ENCODE peak calls at places on chromosomes 13 and 19, in five cellular contexts. Y, T, S, C and U are unnamed samples.

GRCh38 chr19:19366691-19367396 is 38.6 kb upstream of the GATAD2A start:
- DNase-seq in Y (peak), T (peak), S (peak), C (no peak), U (no peak)

GRCh38 chr13:27797228-27797624 is 4.9 kb downstream of the GSX1 start:
- DNase-seq in Y (no peak), T (peak), S (peak), C (no peak), U (no peak)

GRCh38 chr19:13207237-13208130 is 57.3 kb downstream of the IER2 start:
- DNase-seq in Y (no peak), T (no peak), S (no peak), C (no peak), U (no peak)

GRCh38 chr19:12564016-12564664 is 12.9 kb upstream of the ZNF564 start:
- DNase-seq in Y (peak), T (peak), S (peak), C (peak), U (peak)

GRCh38 chr13:56909896-56910600 is 230.7 kb upstream of the PRR20A start:
- DNase-seq in Y (no peak), T (no peak), S (no peak), C (no peak), U (no peak)

GRCh38 chr13:100547805-100548204 is 40.8 kb downstream of the GGACT start:
- DNase-seq in Y (no peak), T (no peak), S (peak), C (no peak), U (no peak)

GRCh38 chr13:109243311-109243951 is 543.0 kb downstream of the IRS2 start:
- DNase-seq in Y (peak), T (peak), S (peak), C (no peak), U (peak)

GRCh38 chr13:27034678-27035111 is 136.9 kb downstream of the USP12 start:
- DNase-seq in Y (no peak), T (no peak), S (no peak), C (peak), U (no peak)

GRCh38 chr13:41231025-41231677 is 32.2 kb downstream of the MTRF1 start:
- DNase-seq in Y (no peak), T (no peak), S (no peak), C (no peak), U (no peak)

GRCh38 chr19:33465834-33466233 is 55.8 kb downstream of the PEPD start:
- DNase-seq in Y (no peak), T (no peak), S (no peak), C (no peak), U (no peak)

GRCh38 chr13:108448891-108449290 is 179.4 kb downstream of the TNFSF13B start:
- DNase-seq in Y (no peak), T (no peak), S (peak), C (no peak), U (no peak)

GRCh38 chr19:17305211-17305516 is 508 bp upstream of the MRPL34 start:
- DNase-seq in Y (no peak), T (no peak), S (no peak), C (no peak), U (no peak)

GRCh38 chr13:25141042-25141441 is 31.0 kb downstream of the AMER2 start:
- DNase-seq in Y (no peak), T (no peak), S (no peak), C (no peak), U (no peak)

GRCh38 chr19:12936582-12936981 is 1.8 kb upstream of the CALR start:
- DNase-seq in Y (no peak), T (no peak), S (no peak), C (no peak), U (no peak)

GRCh38 chr19:14505488-14506239 is 9.7 kb upstream of the GIPC1 start:
- DNase-seq in Y (no peak), T (peak), S (peak), C (peak), U (no peak)

GRCh38 chr13:106986033-106986484 is 418.1 kb upstream of the ARGLU1 start:
- DNase-seq in Y (peak), T (peak), S (no peak), C (no peak), U (no peak)

GRCh38 chr13:80469841-80470378 is 129.0 kb upstream of the SPRY2 start:
- DNase-seq in Y (peak), T (peak), S (peak), C (peak), U (no peak)

GRCh38 chr13:99902657-99903056 is 68.9 kb downstream of the ZIC5 start:
- DNase-seq in Y (no peak), T (no peak), S (no peak), C (no peak), U (no peak)

GRCh38 chr19:11324079-11324661 is 15.3 kb downstream of the RAB3D start:
- DNase-seq in Y (peak), T (peak), S (peak), C (peak), U (peak)

GRCh38 chr13:32211788-32212187 is 103.4 kb downstream of the ZAR1L start:
- DNase-seq in Y (peak), T (peak), S (no peak), C (no peak), U (peak)

GRCh38 chr13:96632536-96633320 is 361.5 kb downstream of the OXGR1 start:
- DNase-seq in Y (peak), T (peak), S (no peak), C (no peak), U (no peak)

GRCh38 chr13:92994056-92994455 is 232.6 kb upstream of the GPC6 start:
- DNase-seq in Y (no peak), T (peak), S (peak), C (no peak), U (no peak)

DNA sequence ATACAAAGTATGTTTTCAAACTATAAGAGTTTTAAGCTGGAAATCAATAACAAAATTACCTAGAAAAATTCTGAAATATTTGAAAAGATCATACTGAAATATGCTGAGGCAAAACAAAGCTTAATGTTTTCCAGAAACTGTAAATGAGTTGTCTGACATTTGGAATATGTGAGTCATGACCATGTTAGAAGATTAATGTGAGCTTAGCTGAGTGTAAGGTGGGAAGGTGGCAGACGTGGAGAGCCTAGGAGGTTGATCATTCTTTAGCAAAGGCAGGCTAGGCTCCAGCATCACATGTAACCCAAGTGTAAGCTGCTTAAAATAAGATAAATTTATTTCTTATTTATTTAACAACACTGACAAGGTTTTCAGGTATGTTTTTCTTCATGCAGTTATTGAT is 2086.1 kb upstream of the PCDH20 start:
- DNase-seq in Y (no peak), T (peak), S (no peak), C (no peak), U (no peak)
- TF ChIP-seq CTCF in Y (no peak), T (no peak), S (no peak), C (no peak), U (no peak)

DNA sequence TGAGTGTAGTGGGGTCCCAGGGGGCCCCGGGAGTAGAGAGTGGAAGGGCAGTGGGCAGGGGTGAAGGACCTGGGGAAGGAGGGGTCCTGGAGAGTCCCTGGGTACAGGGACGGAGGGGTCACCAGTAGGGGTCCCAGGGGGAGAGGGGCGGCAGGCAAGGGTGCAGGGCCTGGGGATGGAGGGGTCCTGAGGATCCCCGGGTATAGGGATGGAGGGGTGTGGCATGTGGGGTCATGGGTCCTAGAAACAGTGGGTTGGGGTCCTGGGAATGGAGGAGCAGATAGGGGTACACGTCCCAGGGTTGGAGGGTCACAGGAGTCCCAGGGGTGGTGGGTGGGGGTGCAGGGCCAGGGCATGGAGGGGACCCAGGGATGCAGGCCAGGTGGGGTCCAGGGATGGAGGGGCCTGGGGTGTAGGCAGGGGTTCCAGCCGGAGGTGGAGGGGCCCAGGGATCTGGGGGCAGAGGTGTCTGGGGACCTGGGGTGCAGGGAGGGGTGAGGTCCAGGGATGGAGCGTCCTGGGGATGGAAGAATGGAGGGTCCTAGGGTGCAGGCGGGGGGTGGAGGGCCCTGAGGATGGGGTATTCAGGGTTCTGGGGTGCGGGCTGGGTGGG is 1.3 kb downstream of the BTBD2 start:
- DNase-seq in Y (no peak), T (no peak), S (no peak), C (no peak), U (no peak)
- H3K4me3 ChIP-seq in Y (peak), T (peak), S (peak), C (no peak), U (peak)

GRCh38 chr19:49590071-49590970 is 661 bp upstream of the PRR12 start:
- DNase-seq in Y (peak), T (peak), S (peak), C (peak), U (peak)

GRCh38 chr19:49590971-49591730 is at the start of gene PRR12:
- DNase-seq in Y (peak), T (peak), S (peak), C (peak), U (no peak)

GRCh38 chr19:49589391-49589790 is 1.6 kb upstream of the PRR12 start:
- DNase-seq in Y (no peak), T (no peak), S (no peak), C (no peak), U (no peak)

GRCh38 chr19:49587227-49587626 is 3.8 kb upstream of the PRR12 start:
- DNase-seq in Y (no peak), T (no peak), S (no peak), C (no peak), U (no peak)

DNA sequence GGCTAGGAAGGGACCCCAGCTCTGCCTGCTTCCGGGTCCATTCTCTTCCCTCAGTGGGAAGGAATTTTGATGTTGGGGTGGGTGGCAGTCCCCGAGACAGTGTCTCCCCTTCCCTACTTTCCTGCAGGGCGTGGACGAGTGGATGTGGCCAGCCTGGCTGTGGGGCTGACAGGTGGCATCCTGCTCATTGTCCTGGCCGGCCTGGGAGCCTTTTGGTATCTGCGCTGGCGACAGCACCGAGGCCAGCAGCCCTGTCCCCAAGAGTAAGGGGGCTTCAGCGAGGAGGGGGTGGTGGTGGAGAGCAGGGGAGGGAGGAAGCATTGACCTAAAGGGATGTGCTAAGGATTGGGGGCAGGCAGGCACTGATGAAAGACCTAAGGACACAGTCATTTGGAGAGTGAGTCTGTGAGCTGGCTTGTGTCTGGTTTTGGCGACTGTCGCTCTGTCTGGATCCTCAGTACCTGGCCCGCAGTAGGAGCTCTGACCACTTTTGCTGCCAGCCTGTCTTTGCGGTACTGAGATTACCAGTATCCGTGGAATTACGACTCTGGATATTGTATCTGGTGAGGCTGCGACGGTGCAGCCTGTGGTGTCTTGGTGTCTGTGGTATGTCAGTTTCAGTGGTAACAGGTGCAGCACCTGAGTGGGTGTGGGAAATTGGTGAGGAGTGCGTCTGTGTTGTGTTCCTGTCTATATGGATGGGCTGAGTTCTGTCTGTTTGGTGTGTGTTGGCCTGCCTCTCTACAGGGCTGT is 2.4 kb upstream of the PRR12 start:
- DNase-seq in Y (no peak), T (no peak), S (no peak), C (no peak), U (no peak)
- TF ChIP-seq CTCF in Y (no peak), T (no peak), S (no peak), C (no peak), U (no peak)

GRCh38 chr13:75762066-75762937 is 126.2 kb downstream of the LMO7 start:
- DNase-seq in Y (no peak), T (no peak), S (peak), C (no peak), U (no peak)
- H3K4me3 ChIP-seq in Y (no peak), T (peak), S (peak), C (no peak), U (no peak)

GRCh38 chr19:7670790-7671189 is 1.9 kb downstream of the RETN start:
- DNase-seq in Y (no peak), T (no peak), S (no peak), C (no peak), U (no peak)
- TF ChIP-seq CTCF in Y (no peak), T (no peak), S (no peak), C (no peak), U (no peak)

GRCh38 chr19:48777139-48777538 is 21.8 kb downstream of the FGF21 start:
- DNase-seq in Y (no peak), T (no peak), S (no peak), C (no peak), U (no peak)
- H3K4me3 ChIP-seq in Y (no peak), T (no peak), S (no peak), C (no peak), U (no peak)